ENCODE peak calls at places on chromosomes 5 and 9, in six cellular contexts. R is HTR-8/SVneo; U is stimulated activated CD8-positive, alpha-beta memory T cell treated with anti-CD3 and anti-CD28 coated beads, Interleukin-15, amount 100 ng/mL, for 24 hours; A is activated CD4-positive, alpha-beta T cell treated with anti-CD3 and anti-CD28 coated beads for 48 hours; P is GM23248; N is ACHN. Y is an unnamed sample.

GRCh38 chr9:127915801-127916664 is 808 bp downstream of the ST6GALNAC4 start:
- DNase-seq in P (peak; percentile 34), U (no peak), R (no peak), N (no peak), A (no peak), Y (no peak)

GRCh38 chr5:67350185-67350584 is 153.6 kb upstream of the CD180 start:
- DNase-seq in U (no peak), N (no peak), P (peak; percentile 56), A (no peak), R (no peak), Y (no peak)

GRCh38 chr9:87490907-87491306 is 6.8 kb upstream of the DAPK1 start:
- DNase-seq in U (no peak), R (no peak), P (no peak), A (no peak), N (no peak), Y (no peak)

GRCh38 chr9:100104314-100104713 is 5.3 kb downstream of the INVS start:
- DNase-seq in N (peak; percentile 76), U (no peak), R (no peak), A (peak; percentile 18), P (peak; percentile 50), Y (no peak)

GRCh38 chr9:124257865-124258764 is at the start of gene NEK6:
- DNase-seq in A (peak; percentile 31), R (no peak), P (peak; percentile 92), U (peak; percentile 15), N (peak; percentile 50), Y (no peak)

GRCh38 chr5:161432798-161433197 is 113.7 kb downstream of the GABRB2 start:
- DNase-seq in A (no peak), R (no peak), N (no peak), U (no peak), P (no peak), Y (no peak)

GRCh38 chr5:74595143-74595915 is 45.2 kb downstream of the ENC1 start:
- DNase-seq in A (no peak), R (peak; percentile 40), N (peak; percentile 32), U (no peak), P (peak; percentile 6), Y (peak; percentile 49)

GRCh38 chr5:31854181-31854624 is 215.3 kb downstream of the PDZD2 start:
- DNase-seq in P (peak; percentile 16), N (peak; percentile 1), U (no peak), R (peak; percentile 68), A (no peak), Y (no peak)

GRCh38 chr9:132885691-132886357 is 7.1 kb downstream of the SPACA9 start:
- DNase-seq in N (no peak), R (no peak), P (no peak), U (no peak), A (no peak), Y (peak; percentile 38)

GRCh38 chr9:36995927-36996471 is 38.1 kb downstream of the PAX5 start:
- DNase-seq in N (peak; percentile 58), U (peak; percentile 26), P (peak; percentile 70), R (peak; percentile 71), A (peak; percentile 71), Y (peak; percentile 68)